ENCODE peak calls at places on chromosome 21, in ten cellular contexts. One of them, this sample, is unnamed.

GRCh38 chr21:26982767-26983166 is 15.9 kb upstream of the ADAMTS5 start:
- DNase-seq in cerebellum: no peak
- DNase-seq in activated CD4-positive, alpha-beta T cell treated with anti-CD3 and anti-CD28 coated beads, Interleukin-2, amount 50 U/mL, for 48 hours: no peak
- DNase-seq in iris pigment epithelial cell: peak
- DNase-seq in brain pericyte: no peak
- DNase-seq in GM06990: no peak
- DNase-seq in activated naive CD4-positive, alpha-beta T cell: no peak
- DNase-seq in NB4: no peak
- DNase-seq in fibroblast of the conjunctiva: no peak
- DNase-seq in progenitor cell of endocrine pancreas: no peak
- DNase-seq in this sample: peak

GRCh38 chr21:34510148-34511142 is 1.6 kb downstream of the KCNE1 start:
- DNase-seq in NB4: peak
- DNase-seq in brain pericyte: no peak
- DNase-seq in progenitor cell of endocrine pancreas: peak
- DNase-seq in iris pigment epithelial cell: peak
- DNase-seq in fibroblast of the conjunctiva: peak
- DNase-seq in activated naive CD4-positive, alpha-beta T cell: no peak
- DNase-seq in GM06990: peak
- DNase-seq in activated CD4-positive, alpha-beta T cell treated with anti-CD3 and anti-CD28 coated beads, Interleukin-2, amount 50 U/mL, for 48 hours: peak
- DNase-seq in cerebellum: no peak
- DNase-seq in this sample: peak

GRCh38 chr21:41878831-41879189 is 334 bp downstream of the PRDM15 start:
- DNase-seq in NB4: peak
- DNase-seq in activated CD4-positive, alpha-beta T cell treated with anti-CD3 and anti-CD28 coated beads, Interleukin-2, amount 50 U/mL, for 48 hours: peak
- DNase-seq in GM06990: peak
- DNase-seq in iris pigment epithelial cell: peak
- DNase-seq in cerebellum: peak
- DNase-seq in progenitor cell of endocrine pancreas: peak
- DNase-seq in brain pericyte: no peak
- DNase-seq in fibroblast of the conjunctiva: peak
- DNase-seq in activated naive CD4-positive, alpha-beta T cell: peak
- DNase-seq in this sample: peak

GRCh38 chr21:26177187-26177586 is 6.6 kb upstream of the APP start:
- DNase-seq in activated CD4-positive, alpha-beta T cell treated with anti-CD3 and anti-CD28 coated beads, Interleukin-2, amount 50 U/mL, for 48 hours: no peak
- DNase-seq in fibroblast of the conjunctiva: no peak
- DNase-seq in cerebellum: no peak
- DNase-seq in NB4: no peak
- DNase-seq in GM06990: no peak
- DNase-seq in progenitor cell of endocrine pancreas: no peak
- DNase-seq in activated naive CD4-positive, alpha-beta T cell: no peak
- DNase-seq in iris pigment epithelial cell: no peak
- DNase-seq in brain pericyte: no peak
- DNase-seq in this sample: no peak

GRCh38 chr21:44872568-44873355 is 728 bp downstream of the PTTG1IP start:
- DNase-seq in iris pigment epithelial cell: peak
- DNase-seq in progenitor cell of endocrine pancreas: peak
- DNase-seq in activated CD4-positive, alpha-beta T cell treated with anti-CD3 and anti-CD28 coated beads, Interleukin-2, amount 50 U/mL, for 48 hours: peak
- DNase-seq in NB4: peak
- DNase-seq in cerebellum: peak
- DNase-seq in activated naive CD4-positive, alpha-beta T cell: no peak
- DNase-seq in brain pericyte: no peak
- DNase-seq in GM06990: no peak
- DNase-seq in fibroblast of the conjunctiva: no peak
- DNase-seq in this sample: peak

GRCh38 chr21:9730866-9731265 is 790.5 kb upstream of the TPTE start:
- DNase-seq in NB4: no peak
- DNase-seq in cerebellum: no peak
- DNase-seq in brain pericyte: no peak
- DNase-seq in progenitor cell of endocrine pancreas: no peak
- DNase-seq in GM06990: no peak
- DNase-seq in iris pigment epithelial cell: no peak
- DNase-seq in activated CD4-positive, alpha-beta T cell treated with anti-CD3 and anti-CD28 coated beads, Interleukin-2, amount 50 U/mL, for 48 hours: no peak
- DNase-seq in fibroblast of the conjunctiva: no peak
- DNase-seq in activated naive CD4-positive, alpha-beta T cell: no peak
- DNase-seq in this sample: no peak

GRCh38 chr21:32088471-32088870 is 190.4 kb downstream of the MIS18A start:
- DNase-seq in GM06990: no peak
- DNase-seq in activated CD4-positive, alpha-beta T cell treated with anti-CD3 and anti-CD28 coated beads, Interleukin-2, amount 50 U/mL, for 48 hours: no peak
- DNase-seq in progenitor cell of endocrine pancreas: no peak
- DNase-seq in brain pericyte: no peak
- DNase-seq in NB4: no peak
- DNase-seq in fibroblast of the conjunctiva: no peak
- DNase-seq in cerebellum: no peak
- DNase-seq in iris pigment epithelial cell: no peak
- DNase-seq in activated naive CD4-positive, alpha-beta T cell: no peak
- DNase-seq in this sample: no peak

GRCh38 chr21:14603202-14603601 is 57.1 kb upstream of the SAMSN1 start:
- DNase-seq in iris pigment epithelial cell: peak
- DNase-seq in cerebellum: no peak
- DNase-seq in activated naive CD4-positive, alpha-beta T cell: no peak
- DNase-seq in progenitor cell of endocrine pancreas: no peak
- DNase-seq in brain pericyte: peak
- DNase-seq in fibroblast of the conjunctiva: peak
- DNase-seq in NB4: peak
- DNase-seq in GM06990: no peak
- DNase-seq in activated CD4-positive, alpha-beta T cell treated with anti-CD3 and anti-CD28 coated beads, Interleukin-2, amount 50 U/mL, for 48 hours: no peak
- DNase-seq in this sample: peak

GRCh38 chr21:45266518-45267389 is 20.9 kb downstream of the POFUT2 start:
- DNase-seq in NB4: no peak
- DNase-seq in brain pericyte: no peak
- DNase-seq in activated naive CD4-positive, alpha-beta T cell: no peak
- DNase-seq in fibroblast of the conjunctiva: no peak
- DNase-seq in cerebellum: no peak
- DNase-seq in activated CD4-positive, alpha-beta T cell treated with anti-CD3 and anti-CD28 coated beads, Interleukin-2, amount 50 U/mL, for 48 hours: peak
- DNase-seq in GM06990: no peak
- DNase-seq in progenitor cell of endocrine pancreas: peak
- DNase-seq in iris pigment epithelial cell: peak
- DNase-seq in this sample: no peak

GRCh38 chr21:29953072-29953471 is 13.3 kb upstream of the GRIK1 start:
- DNase-seq in GM06990: no peak
- DNase-seq in iris pigment epithelial cell: no peak
- DNase-seq in brain pericyte: no peak
- DNase-seq in cerebellum: no peak
- DNase-seq in progenitor cell of endocrine pancreas: no peak
- DNase-seq in activated naive CD4-positive, alpha-beta T cell: no peak
- DNase-seq in NB4: no peak
- DNase-seq in activated CD4-positive, alpha-beta T cell treated with anti-CD3 and anti-CD28 coated beads, Interleukin-2, amount 50 U/mL, for 48 hours: no peak
- DNase-seq in fibroblast of the conjunctiva: no peak
- DNase-seq in this sample: no peak

GRCh38 chr21:17783816-17784598 is 35.1 kb downstream of the C21orf91 start:
- DNase-seq in cerebellum: no peak
- DNase-seq in activated CD4-positive, alpha-beta T cell treated with anti-CD3 and anti-CD28 coated beads, Interleukin-2, amount 50 U/mL, for 48 hours: no peak
- DNase-seq in activated naive CD4-positive, alpha-beta T cell: no peak
- DNase-seq in NB4: peak
- DNase-seq in GM06990: peak
- DNase-seq in brain pericyte: no peak
- DNase-seq in fibroblast of the conjunctiva: no peak
- DNase-seq in iris pigment epithelial cell: no peak
- DNase-seq in progenitor cell of endocrine pancreas: no peak
- DNase-seq in this sample: no peak

GRCh38 chr21:43923391-43923790 is 58.4 kb downstream of the AGPAT3 start:
- DNase-seq in NB4: no peak
- DNase-seq in fibroblast of the conjunctiva: peak
- DNase-seq in iris pigment epithelial cell: peak
- DNase-seq in cerebellum: no peak
- DNase-seq in activated CD4-positive, alpha-beta T cell treated with anti-CD3 and anti-CD28 coated beads, Interleukin-2, amount 50 U/mL, for 48 hours: no peak
- DNase-seq in progenitor cell of endocrine pancreas: no peak
- DNase-seq in brain pericyte: no peak
- DNase-seq in activated naive CD4-positive, alpha-beta T cell: no peak
- DNase-seq in GM06990: no peak
- DNase-seq in this sample: no peak

GRCh38 chr21:23394458-23394857 is 2212.8 kb downstream of the MRPL39 start:
- DNase-seq in GM06990: no peak
- DNase-seq in fibroblast of the conjunctiva: no peak
- DNase-seq in progenitor cell of endocrine pancreas: no peak
- DNase-seq in activated CD4-positive, alpha-beta T cell treated with anti-CD3 and anti-CD28 coated beads, Interleukin-2, amount 50 U/mL, for 48 hours: no peak
- DNase-seq in brain pericyte: no peak
- DNase-seq in NB4: no peak
- DNase-seq in activated naive CD4-positive, alpha-beta T cell: no peak
- DNase-seq in cerebellum: no peak
- DNase-seq in iris pigment epithelial cell: no peak
- DNase-seq in this sample: no peak

This sample was measured in adipocyte.